ENCODE peak calls at places on chromosomes 11 and 22, in four cellular contexts. H is foreskin fibroblast, W is hepatocyte, U is cardiac muscle cell. I is an unnamed sample.

GRCh38 chr22:40024201-40025061 is 29.7 kb downstream of the FAM83F start:
- DNase-seq in U (peak; percentile 72), H (peak; percentile 82), W (peak; percentile 87), I (peak; percentile 93)

GRCh38 chr11:86288776-86289507 is 13.1 kb upstream of the HIKESHI start:
- DNase-seq in H (peak; percentile 34), W (no peak), U (peak; percentile 6), I (no peak)

GRCh38 chr11:78444726-78445125 is 27.1 kb upstream of the GAB2 start:
- DNase-seq in H (no peak), U (no peak), W (no peak), I (no peak)

GRCh38 chr11:18773681-18774080 is 17.9 kb downstream of the PTPN5 start:
- DNase-seq in H (no peak), U (no peak), W (no peak), I (no peak)

GRCh38 chr11:132913886-132914285 is 618.4 kb downstream of the OPCML start:
- DNase-seq in H (no peak), U (no peak), W (no peak), I (no peak)

GRCh38 chr11:2813141-2813908 is 72.2 kb downstream of the CDKN1C start:
- DNase-seq in H (no peak), W (peak; percentile 51), U (peak; percentile 72), I (no peak)

GRCh38 chr11:1705121-1706052 is 8.4 kb downstream of the KRTAP5-6 start:
- DNase-seq in U (no peak), W (peak; percentile 50), H (no peak), I (no peak)

GRCh38 chr11:110077866-110078325 is 15.3 kb upstream of the ZC3H12C start:
- DNase-seq in H (peak; percentile 86), U (peak; percentile 53), W (peak; percentile 24), I (no peak)

GRCh38 chr11:104095791-104096190 is 59.4 kb downstream of the DDI1 start:
- DNase-seq in W (no peak), H (peak; percentile 15), U (peak; percentile 24), I (no peak)

GRCh38 chr22:31625661-31626426 is 36.2 kb downstream of the PISD start:
- DNase-seq in H (peak; percentile 55), U (peak; percentile 56), W (peak; percentile 55), I (peak; percentile 89)

GRCh38 chr11:119130662-119131061 is 9.3 kb downstream of the HINFP start:
- DNase-seq in W (no peak), U (peak; percentile 81), H (no peak), I (no peak)

GRCh38 chr11:115166826-115167225 is 337.4 kb downstream of the CADM1 start:
- DNase-seq in H (no peak), U (no peak), W (peak; percentile 56), I (no peak)

GRCh38 chr11:10139656-10140055 is 154.4 kb downstream of the SBF2 start:
- DNase-seq in U (peak; percentile 91), H (peak; percentile 87), W (peak; percentile 6), I (no peak)

GRCh38 chr11:94740083-94740974 is 27.8 kb upstream of the AMOTL1 start:
- DNase-seq in H (peak; percentile 76), W (peak; percentile 77), U (peak; percentile 21), I (peak; percentile 81)

GRCh38 chr22:29555065-29555644 is 1.6 kb upstream of the THOC5 start:
- DNase-seq in U (no peak), H (peak; percentile 58), W (no peak), I (no peak)

GRCh38 chr11:31798057-31799035 is 12.8 kb downstream of the PAX6 start:
- DNase-seq in H (no peak), U (no peak), W (no peak), I (peak; percentile 94)
- TF ChIP-seq CTCF in H (peak; percentile 14), U (peak; percentile 41), W (peak; percentile 37), I (peak; percentile 65)

DNA sequence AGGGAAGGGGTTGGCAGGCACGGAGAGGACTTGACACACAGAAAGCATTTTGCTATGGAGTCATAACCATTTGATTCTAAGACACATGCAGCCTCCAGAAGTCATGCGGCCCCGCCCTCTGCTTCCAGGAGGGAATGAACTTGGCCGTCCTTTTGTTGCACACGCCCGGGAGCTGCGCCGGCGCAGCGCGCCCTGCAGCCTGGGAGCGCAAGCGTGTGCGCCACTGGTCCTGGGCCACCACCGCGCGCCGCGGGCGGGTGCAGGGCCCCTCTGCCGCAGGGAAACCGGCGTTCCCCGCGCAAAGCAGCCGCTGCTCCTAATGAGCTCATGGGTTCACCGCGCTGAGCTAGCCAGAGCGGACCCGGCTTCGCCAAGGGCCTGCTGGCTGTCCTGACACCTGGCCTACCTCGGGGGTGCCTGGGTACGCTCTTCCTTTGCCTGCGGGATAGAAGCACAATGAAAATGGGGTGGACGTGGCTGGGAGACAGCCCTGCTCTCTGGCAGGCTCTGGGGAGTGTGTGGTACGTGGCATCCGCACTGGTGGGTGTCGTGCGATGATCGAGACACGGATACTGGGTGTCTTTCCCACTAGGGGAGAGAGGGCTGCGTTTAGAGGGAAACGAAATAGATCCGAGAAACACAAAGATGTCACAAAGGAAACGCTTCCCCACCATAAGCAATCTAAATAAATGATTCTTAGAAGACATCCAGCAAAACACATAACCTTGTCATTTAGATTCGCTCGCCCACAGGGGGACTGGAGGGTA is 669 bp downstream of the MICAL3 start:
- DNase-seq in W (peak; percentile 91), H (peak; percentile 95), U (peak; percentile 87), I (peak; percentile 64)
- TF ChIP-seq CTCF in W (no peak), H (no peak), U (peak; percentile 4), I (no peak)

GRCh38 chr11:32434116-32434386 is 1.3 kb downstream of the WT1 start:
- DNase-seq in W (no peak), U (no peak), H (no peak), I (no peak)
- TF ChIP-seq CTCF in W (no peak), U (no peak), H (no peak), I (no peak)

DNA sequence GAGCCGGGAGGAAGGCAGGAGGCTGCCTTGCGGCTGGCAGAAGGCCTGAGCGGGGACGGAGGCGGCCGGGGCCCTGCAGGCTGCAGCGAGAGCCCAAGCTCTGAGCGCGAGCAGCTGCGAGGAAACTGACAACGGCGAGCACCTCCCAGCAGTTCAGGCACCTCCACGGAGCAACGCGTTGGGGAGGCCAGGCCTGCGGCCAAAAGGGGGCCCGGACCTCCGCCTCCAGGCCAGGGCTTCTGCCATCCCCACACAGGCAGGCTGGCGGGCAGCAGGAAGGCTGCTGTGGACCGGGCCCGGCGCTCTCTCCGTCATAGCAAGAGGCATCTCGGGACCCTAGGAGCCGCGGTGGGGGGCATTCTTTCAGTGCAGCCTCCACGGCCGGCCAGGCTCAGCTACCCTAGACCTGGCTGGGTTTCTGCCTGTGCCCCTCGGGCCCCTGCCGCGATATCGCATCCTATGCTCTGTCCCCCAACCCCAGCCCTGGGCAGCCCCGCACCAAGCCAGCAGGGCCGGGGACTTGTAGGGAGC is 22.9 kb upstream of the SLC22A12 start:
- DNase-seq in H (no peak), U (no peak), W (no peak), I (no peak)
- TF ChIP-seq CTCF in H (no peak), U (no peak), W (no peak), I (no peak)

DNA sequence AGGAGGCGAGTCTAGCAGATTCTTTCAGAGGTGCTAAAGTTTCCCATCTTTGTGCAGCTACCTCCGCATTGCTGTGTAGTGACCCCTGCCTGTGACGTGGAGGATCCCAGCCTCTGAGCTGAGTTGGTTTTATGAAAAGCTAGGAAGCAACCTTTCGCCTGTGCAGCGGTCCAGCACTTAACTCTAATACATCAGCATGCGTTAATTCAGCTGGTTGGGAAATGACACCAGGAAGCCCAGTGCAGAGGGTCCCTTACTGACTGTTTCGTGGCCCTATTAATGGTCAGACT is 8.9 kb upstream of the SAMM50 start:
- DNase-seq in H (no peak), U (no peak), W (no peak), I (peak; percentile 32)
- TF ChIP-seq CTCF in H (no peak), U (no peak), W (no peak), I (no peak)

GRCh38 chr22:43338766-43339345 is 4.3 kb downstream of the SCUBE1 start:
- DNase-seq in H (no peak), W (peak; percentile 4), U (no peak), I (peak; percentile 41)
- TF ChIP-seq CTCF in H (no peak), W (no peak), U (no peak), I (no peak)

I was measured in neural progenitor cell.